ENCODE peak calls at places on chromosomes 3 and 15, in ten cellular contexts. H is right cardiac atrium; D is CD8-positive, alpha-beta memory T cell; T is aorta; U is T-cell; O is Daoy; M is ELR; G is midbrain; C is CD4-positive, alpha-beta memory T cell; K is HS-5. A is an unnamed sample.

GRCh38 chr3:108661699-108662098 is 72.2 kb downstream of the DZIP3 start:
- DNase-seq in D (no peak), O (no peak), H (no peak), M (no peak), C (no peak), K (no peak), T (no peak), U (no peak), G (no peak), A (no peak)

GRCh38 chr15:37891754-37892368 is 42.6 kb upstream of the TMCO5A start:
- DNase-seq in H (no peak), O (peak; percentile 29), U (no peak), G (peak; percentile 77), T (no peak), M (peak; percentile 79), D (no peak), K (no peak), C (no peak), A (no peak)

GRCh38 chr15:85412956-85413854 is 32.8 kb downstream of the AKAP13 start:
- DNase-seq in H (peak; percentile 47), D (peak; percentile 53), O (peak; percentile 91), G (no peak), U (peak; percentile 53), T (peak; percentile 70), M (peak; percentile 97), K (peak; percentile 74), C (peak; percentile 86), A (peak; percentile 71)

GRCh38 chr3:27312044-27312668 is 57.0 kb downstream of the NEK10 start:
- DNase-seq in K (peak; percentile 54), D (no peak), H (no peak), U (no peak), G (peak; percentile 56), M (peak; percentile 80), C (no peak), O (peak; percentile 53), T (no peak), A (no peak)

GRCh38 chr3:116102037-116102436 is 343.2 kb downstream of the LSAMP start:
- DNase-seq in M (no peak), U (no peak), D (no peak), G (no peak), O (no peak), K (no peak), T (no peak), H (no peak), C (no peak), A (no peak)

GRCh38 chr15:57216288-57216687 is 160.0 kb upstream of the CGNL1 start:
- DNase-seq in T (no peak), U (no peak), G (no peak), K (peak; percentile 76), O (peak; percentile 64), H (no peak), C (no peak), M (peak; percentile 88), D (no peak), A (no peak)

GRCh38 chr15:65300924-65301441 is 3.5 kb upstream of the RNU5B-1 start:
- DNase-seq in U (no peak), O (no peak), M (no peak), T (no peak), C (no peak), K (no peak), H (no peak), G (no peak), D (no peak), A (no peak)

GRCh38 chr3:124763644-124764358 is 33.5 kb downstream of the UMPS start:
- DNase-seq in C (no peak), U (no peak), O (no peak), T (no peak), D (no peak), K (no peak), G (no peak), M (no peak), H (no peak), A (no peak)

GRCh38 chr15:62824111-62824737 is 218.3 kb upstream of the TPM1 start:
- DNase-seq in H (no peak), D (no peak), T (no peak), M (peak; percentile 86), O (peak; percentile 39), U (no peak), G (no peak), C (no peak), K (peak; percentile 42), A (no peak)

GRCh38 chr15:22963546-22964125 is 16.5 kb downstream of the CYFIP1 start:
- DNase-seq in D (no peak), O (no peak), G (no peak), H (no peak), T (no peak), U (no peak), C (no peak), M (no peak), K (no peak), A (no peak)

GRCh38 chr15:67564590-67565345 is 22.3 kb downstream of the MAP2K5 start:
- DNase-seq in G (no peak), U (no peak), O (no peak), H (no peak), D (no peak), C (no peak), M (no peak), K (no peak), T (no peak), A (no peak)

GRCh38 chr3:177196473-177197040 is 725 bp downstream of the TBL1XR1 start:
- DNase-seq in C (peak; percentile 70), K (no peak), G (peak; percentile 47), O (peak; percentile 38), D (peak; percentile 11), M (peak; percentile 53), T (peak; percentile 65), H (no peak), U (no peak), A (peak; percentile 29)

GRCh38 chr3:184419171-184419570 is 39.3 kb downstream of the CHRD start:
- DNase-seq in G (no peak), K (no peak), O (no peak), D (no peak), U (no peak), T (no peak), C (no peak), M (no peak), H (no peak), A (no peak)